ENCODE peak calls at places on chromosome 3, in four cellular contexts. H is NCI-H2081, C is pulmonary artery endothelial cell, X is T-helper 17 cell. G is an unnamed sample.

GRCh38 chr3:99418709-99419108 is 219.7 kb upstream of the COL8A1 start:
- DNase-seq in C (no peak), H (no peak), X (no peak), G (no peak)

GRCh38 chr3:73292241-73292640 is 230.8 kb downstream of the EBLN2 start:
- DNase-seq in C (no peak), H (peak; percentile 9), X (no peak), G (no peak)

GRCh38 chr3:194257916-194258668 is 93.0 kb downstream of the CPN2 start:
- DNase-seq in X (no peak), H (no peak), C (no peak), G (no peak)

GRCh38 chr3:13077431-13078157 is 4.4 kb upstream of the IQSEC1 start:
- DNase-seq in X (no peak), H (peak; percentile 88), C (no peak), G (no peak)

GRCh38 chr3:112582242-112582874 is 20.5 kb downstream of the SLC35A5 start:
- DNase-seq in H (peak; percentile 35), C (peak; percentile 60), X (no peak), G (no peak)

GRCh38 chr3:49924683-49925082 is 4.9 kb downstream of the MON1A start:
- DNase-seq in C (no peak), X (no peak), H (no peak), G (no peak)

GRCh38 chr3:36707623-36708409 is 56.5 kb downstream of the DCLK3 start:
- DNase-seq in X (no peak), C (no peak), H (peak; percentile 29), G (no peak)

GRCh38 chr3:38141952-38142273 is 3.5 kb downstream of the MYD88 start:
- DNase-seq in H (no peak), C (no peak), X (no peak), G (no peak)

GRCh38 chr3:14392231-14392630 is 10.2 kb upstream of the SLC6A6 start:
- DNase-seq in X (no peak), C (no peak), H (no peak), G (no peak)

GRCh38 chr3:150237490-150237889 is 170.6 kb upstream of the TSC22D2 start:
- DNase-seq in C (no peak), X (no peak), H (no peak), G (no peak)

GRCh38 chr3:177345049-177345972 is 148.0 kb upstream of the TBL1XR1 start:
- DNase-seq in C (peak; percentile 96), X (no peak), H (peak; percentile 91), G (peak; percentile 37)

GRCh38 chr3:29594261-29594660 is 313.4 kb downstream of the RBMS3 start:
- DNase-seq in H (no peak), X (no peak), C (no peak), G (no peak)